ENCODE peak calls at places on chromosomes 7 and 10, in four cellular contexts. S is mammary epithelial cell, H is esophagus squamous epithelium, W is Peyer's patch. J is an unnamed sample.

GRCh38 chr7:80908360-80908797 is 10.5 kb downstream of the SEMA3C start:
- DNase-seq in S (no peak), H (no peak), W (no peak), J (no peak)

GRCh38 chr10:106086391-106086790 is 1078.1 kb downstream of the SORCS1 start:
- DNase-seq in S (no peak), H (no peak), W (no peak), J (no peak)

GRCh38 chr10:89210794-89211425 is 3.8 kb upstream of the CH25H start:
- DNase-seq in S (no peak), H (no peak), W (no peak), J (no peak)

GRCh38 chr10:97358781-97359180 is 24.3 kb upstream of the FRAT2 start:
- DNase-seq in S (no peak), H (no peak), W (no peak), J (no peak)

GRCh38 chr7:151099486-151100211 is 13.4 kb downstream of the AGAP3 start:
- DNase-seq in S (no peak), H (no peak), W (no peak), J (no peak)

GRCh38 chr7:44885394-44886317 is at the start of gene PURB:
- DNase-seq in S (peak; percentile 99), H (peak; percentile 63), W (peak; percentile 98), J (peak; percentile 95)

GRCh38 chr10:78910476-78910875 is 158.3 kb upstream of the ZMIZ1 start:
- DNase-seq in S (no peak), H (no peak), W (peak; percentile 8), J (no peak)

GRCh38 chr7:17680943-17681351 is 259.3 kb downstream of the SNX13 start:
- DNase-seq in S (peak; percentile 61), H (no peak), W (no peak), J (peak; percentile 15)

GRCh38 chr7:44537442-44537841 is 3.7 kb downstream of the NPC1L1 start:
- DNase-seq in S (no peak), H (no peak), W (no peak), J (no peak)

GRCh38 chr7:108455524-108455832 is 758 bp downstream of the NRCAM start:
- DNase-seq in S (no peak), H (no peak), W (no peak), J (peak; percentile 43)

GRCh38 chr7:112205348-112206237 is 606 bp downstream of the DOCK4 start:
- DNase-seq in S (peak; percentile 65), H (no peak), W (peak; percentile 63), J (peak; percentile 63)

GRCh38 chr7:85001493-85002345 is 185.1 kb downstream of the SEMA3D start:
- DNase-seq in S (no peak), H (no peak), W (no peak), J (no peak)

GRCh38 chr7:121369462-121369861 is 26.6 kb downstream of the FAM3C start:
- DNase-seq in S (no peak), H (no peak), W (no peak), J (no peak)

GRCh38 chr10:91860885-91861284 is 48.4 kb downstream of the FGFBP3 start:
- DNase-seq in S (no peak), H (no peak), W (no peak), J (no peak)

GRCh38 chr10:15472431-15473400 is 101.6 kb upstream of the FAM171A1 start:
- DNase-seq in S (no peak), H (no peak), W (no peak), J (no peak)

GRCh38 chr7:113371376-113372043 is 253.2 kb upstream of the SMIM30 start:
- DNase-seq in S (no peak), H (no peak), W (no peak), J (no peak)

GRCh38 chr7:6161463-6162330 is 110.7 kb downstream of the CYTH3 start:
- DNase-seq in S (no peak), H (no peak), W (no peak), J (no peak)

GRCh38 chr10:91201213-91201996 is 19.1 kb upstream of the PCGF5 start:
- DNase-seq in S (no peak), H (no peak), W (peak; percentile 72), J (no peak)

GRCh38 chr10:81082621-81083376 is 545.1 kb downstream of the SH2D4B start:
- DNase-seq in S (no peak), H (no peak), W (no peak), J (no peak)

GRCh38 chr7:98165827-98166667 is 45.2 kb upstream of the BHLHA15 start:
- DNase-seq in S (peak; percentile 8), H (no peak), W (peak; percentile 78), J (peak; percentile 73)

GRCh38 chr7:98223351-98223897 is 12.2 kb downstream of the BHLHA15 start:
- DNase-seq in S (no peak), H (no peak), W (no peak), J (no peak)

GRCh38 chr7:16428672-16429071 is 7.3 kb upstream of the CRPPA start:
- DNase-seq in S (no peak), H (no peak), W (no peak), J (no peak)

GRCh38 chr10:501596-501995 is 187.9 kb downstream of the DIP2C start:
- DNase-seq in S (peak; percentile 70), H (no peak), W (peak; percentile 36), J (peak; percentile 11)

GRCh38 chr7:73869011-73869785 is 8.2 kb downstream of the TMEM270 start:
- DNase-seq in S (no peak), H (no peak), W (no peak), J (no peak)

GRCh38 chr10:130171196-130171595 is 35.0 kb downstream of the GLRX3 start:
- DNase-seq in S (no peak), H (no peak), W (no peak), J (no peak)

DNA sequence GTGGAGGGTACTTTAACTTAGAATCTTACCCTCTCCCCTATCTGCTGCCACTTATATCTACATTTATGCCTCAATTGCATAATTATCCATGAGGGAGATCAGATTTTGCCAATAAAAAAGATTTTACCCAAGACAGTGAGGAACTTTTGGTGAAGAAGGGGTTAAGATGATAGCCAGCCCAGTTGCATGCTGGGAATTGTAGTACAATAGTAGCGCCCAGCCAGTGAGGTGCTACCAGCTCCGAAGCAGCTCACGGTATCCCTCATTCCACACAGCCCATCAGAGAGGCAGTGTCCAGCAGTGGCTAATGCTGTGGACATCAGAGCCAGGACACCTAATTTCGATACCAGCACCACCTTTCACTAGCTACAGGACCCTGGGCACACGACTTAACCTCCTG is 5.9 kb upstream of the LGI1 start:
- DNase-seq in S (peak; percentile 7), H (no peak), W (peak; percentile 58), J (peak; percentile 55)
- H3K4me3 ChIP-seq in S (no peak overlapping the region), H (no peak overlapping the region), W (no peak overlapping the region), J (peak overlapping the region; percentile 12)

DNA sequence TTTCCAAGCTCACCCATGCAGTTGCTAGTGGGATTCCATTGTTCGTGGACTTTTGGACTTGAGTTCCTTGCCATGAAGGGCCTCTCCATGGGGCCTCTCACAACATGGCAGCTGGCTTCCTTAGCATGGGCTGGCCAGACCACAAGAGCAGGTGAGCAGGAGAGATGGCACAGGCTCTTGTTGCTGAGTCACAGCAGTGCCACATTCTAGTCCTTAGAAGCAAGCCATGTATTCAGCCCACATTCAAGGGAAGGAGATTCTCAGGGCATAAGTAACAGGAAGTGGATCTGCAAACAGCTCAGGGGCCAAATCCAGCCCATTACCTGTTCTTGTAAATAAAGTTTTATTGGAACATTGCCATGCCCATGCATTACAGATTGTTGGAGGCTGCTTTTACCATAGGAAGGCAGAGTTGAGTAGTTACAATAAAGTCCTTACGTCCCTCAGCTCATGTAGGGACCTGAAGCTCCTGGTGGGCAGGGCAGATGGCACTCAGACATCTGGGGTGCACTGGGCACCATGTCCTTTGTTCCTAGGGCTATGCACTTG is 481.5 kb upstream of the FOXK1 start:
- DNase-seq in S (peak; percentile 32), H (no peak), W (no peak), J (no peak)
- H3K4me1 ChIP-seq in S (no peaks in the 10 kb centered on the region), H (no peaks in the 10 kb centered on the region), W (no peaks in the 10 kb centered on the region), J (no peaks in the 10 kb centered on the region)

GRCh38 chr10:113494736-113495135 is 58.1 kb upstream of the HABP2 start:
- DNase-seq in S (no peak), H (no peak), W (no peak), J (no peak)

GRCh38 chr10:113496124-113496523 is 56.7 kb upstream of the HABP2 start:
- DNase-seq in S (no peak), H (no peak), W (no peak), J (no peak)

GRCh38 chr10:113497203-113497602 is 55.6 kb upstream of the HABP2 start:
- DNase-seq in S (no peak), H (no peak), W (no peak), J (no peak)

GRCh38 chr10:113493943-113494342 is 58.9 kb upstream of the HABP2 start:
- DNase-seq in S (peak; percentile 51), H (no peak), W (no peak), J (no peak)

DNA sequence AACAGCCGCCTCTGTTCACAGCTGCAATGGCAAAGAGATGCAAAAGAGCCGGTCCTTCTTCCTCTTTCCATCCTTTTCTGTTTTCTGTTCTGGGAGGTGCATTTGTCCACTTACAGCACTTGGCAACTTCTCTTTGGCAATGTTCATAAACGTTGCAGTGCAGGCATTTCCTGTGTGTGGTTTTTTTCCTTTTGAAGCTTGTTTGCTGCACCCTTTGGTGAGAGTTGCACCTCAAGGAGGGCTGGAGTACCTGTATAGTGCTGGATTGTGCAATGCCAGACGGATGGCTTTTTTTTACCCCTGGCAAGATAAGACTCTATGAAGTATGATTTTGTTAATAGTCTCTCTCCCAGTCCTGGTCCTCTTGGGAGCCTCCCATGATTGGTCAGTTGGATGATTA is 53.8 kb upstream of the HABP2 start:
- DNase-seq in S (peak; percentile 59), H (no peak), W (no peak), J (no peak)
- H3K27me3 ChIP-seq in S (no peaks in the 10 kb centered on the region), H (no peaks in the 10 kb centered on the region), W (no peaks in the 10 kb centered on the region), J (no peaks in the 10 kb centered on the region)

GRCh38 chr10:11548763-11549089 is 62.7 kb downstream of the USP6NL start:
- DNase-seq in S (no peak), H (no peak), W (no peak), J (no peak)

GRCh38 chr10:11551104-11551503 is 60.3 kb downstream of the USP6NL start:
- DNase-seq in S (no peak), H (no peak), W (no peak), J (no peak)

GRCh38 chr10:11548065-11548762 is 63.2 kb downstream of the USP6NL start:
- DNase-seq in S (no peak), H (no peak), W (no peak), J (no peak)

GRCh38 chr10:11546581-11546980 is 64.9 kb downstream of the USP6NL start:
- DNase-seq in S (no peak), H (no peak), W (no peak), J (no peak)

GRCh38 chr10:11547111-11547625 is 64.3 kb downstream of the USP6NL start:
- DNase-seq in S (peak; percentile 46), H (no peak), W (no peak), J (no peak)
- H3K4me3 ChIP-seq in S (no peak overlapping the region), H (no peak overlapping the region), W (no peak overlapping the region), J (no peak overlapping the region)

DNA sequence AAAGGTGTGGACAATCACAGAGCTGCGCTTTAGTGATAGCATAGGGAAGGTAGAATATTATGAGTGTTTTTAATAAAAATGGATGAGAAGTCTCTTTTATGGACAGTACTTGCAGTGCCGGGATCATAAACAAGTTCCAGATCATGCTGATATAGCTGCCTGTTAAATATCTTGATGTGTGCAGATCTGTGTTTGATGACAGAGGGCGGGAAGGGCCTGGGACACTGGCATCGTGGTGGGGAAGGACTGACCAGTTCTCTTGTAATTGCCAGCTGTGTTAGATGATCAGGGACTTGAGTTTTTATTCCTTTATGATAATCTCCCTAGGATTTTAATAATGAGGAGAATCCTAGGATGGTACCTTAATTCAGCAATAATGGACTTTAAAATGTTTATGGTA is 14.6 kb downstream of the SND1 start:
- DNase-seq in S (no peak), H (no peak), W (no peak), J (no peak)
- H3K4me1 ChIP-seq in S (peaks cover 32% of the 10 kb centered on the region), H (peaks cover 8% of the 10 kb centered on the region), W (no peaks in the 10 kb centered on the region), J (no peaks in the 10 kb centered on the region)

GRCh38 chr7:146387140-146387539 is 270.5 kb downstream of the CNTNAP2 start:
- DNase-seq in S (no peak), H (no peak), W (no peak), J (no peak)
- H3K27me3 ChIP-seq in S (no peaks in the 10 kb centered on the region), H (no peaks in the 10 kb centered on the region), W (no peaks in the 10 kb centered on the region), J (no peaks in the 10 kb centered on the region)

GRCh38 chr7:56174346-56175085 is 58.3 kb upstream of the NUPR2 start:
- DNase-seq in S (no peak), H (no peak), W (no peak), J (no peak)
- H3K4me3 ChIP-seq in S (no peak overlapping the region), H (peak overlapping the region; percentile 23), W (no peak overlapping the region), J (no peak overlapping the region)

J was measured in Caco-2.